ENCODE peak calls at places on chromosomes 7 and 10, in seven cellular contexts. S is colonic mucosa, N is ascending aorta, P is RWPE1, Y is left ventricle myocardium inferior, I is HFFc6, C is ovary. T is an unnamed sample.

GRCh38 chr7:33895025-33895804 is 10.1 kb upstream of the BMPER start:
- DNase-seq in S (peak), P (peak), C (peak), Y (peak), I (peak), N (peak), T (peak)

GRCh38 chr10:113122947-113123346 is 172.9 kb downstream of the TCF7L2 start:
- DNase-seq in N (no peak), Y (no peak), P (no peak), I (no peak), C (no peak), S (no peak), T (no peak)

GRCh38 chr10:128050937-128051336 is 75.3 kb downstream of the MKI67 start:
- DNase-seq in P (peak), Y (no peak), N (no peak), C (no peak), I (no peak), S (no peak), T (peak)

GRCh38 chr10:131242007-131242406 is 69.5 kb downstream of the TCERG1L start:
- DNase-seq in I (no peak), C (no peak), P (no peak), Y (no peak), N (no peak), S (no peak), T (no peak)

GRCh38 chr10:60896033-60896432 is 48.0 kb downstream of the RHOBTB1 start:
- DNase-seq in S (no peak), Y (no peak), I (no peak), N (no peak), P (no peak), C (no peak), T (no peak)

GRCh38 chr10:85609509-85609908 is 757.1 kb downstream of the GRID1 start:
- DNase-seq in N (no peak), C (no peak), I (no peak), P (no peak), Y (no peak), S (no peak), T (no peak)

GRCh38 chr7:1946025-1946424 is 275.9 kb downstream of the ELFN1 start:
- DNase-seq in Y (peak), I (no peak), P (no peak), S (no peak), N (no peak), C (no peak), T (no peak)

GRCh38 chr10:99661370-99661749 is 2.1 kb downstream of the ENTPD7 start:
- DNase-seq in P (peak), N (no peak), S (no peak), Y (no peak), I (peak), C (no peak), T (no peak)

GRCh38 chr10:84179059-84179710 is 5.6 kb downstream of the GPR15LG start:
- DNase-seq in N (no peak), S (no peak), C (no peak), I (peak), P (peak), Y (no peak), T (no peak)

GRCh38 chr7:158993591-158993990 is 137.2 kb downstream of the DYNC2I1 start:
- DNase-seq in P (no peak), S (no peak), Y (no peak), I (no peak), C (no peak), N (no peak), T (no peak)

GRCh38 chr7:44264221-44264956 is 61.0 kb downstream of the CAMK2B start:
- DNase-seq in Y (no peak), I (no peak), P (peak), S (no peak), C (no peak), N (no peak), T (no peak)

GRCh38 chr7:27652518-27652917 is 10.2 kb downstream of the HIBADH start:
- DNase-seq in I (no peak), Y (no peak), S (no peak), N (no peak), P (no peak), C (no peak), T (no peak)

GRCh38 chr7:32892521-32893224 is 1.1 kb upstream of the KBTBD2 start:
- DNase-seq in P (peak), S (peak), Y (peak), N (no peak), C (peak), I (peak), T (no peak)

GRCh38 chr7:2967238-2967637 is 76.4 kb downstream of the CARD11 start:
- DNase-seq in Y (no peak), N (no peak), C (no peak), P (no peak), S (no peak), I (no peak), T (no peak)

GRCh38 chr7:90613088-90613498 is 17.0 kb downstream of the CDK14 start:
- DNase-seq in S (no peak), N (no peak), C (no peak), I (no peak), Y (no peak), P (no peak), T (peak)

GRCh38 chr10:60910543-60910942 is 33.4 kb downstream of the RHOBTB1 start:
- DNase-seq in Y (no peak), N (no peak), P (no peak), I (no peak), C (peak), S (no peak), T (no peak)

GRCh38 chr10:61842755-61843497 is 58.6 kb upstream of the ARID5B start:
- DNase-seq in I (peak), S (no peak), P (peak), Y (no peak), C (no peak), N (no peak), T (no peak)

GRCh38 chr7:22858640-22859561 is 36.3 kb upstream of the TOMM7 start:
- DNase-seq in N (no peak), C (no peak), I (peak), S (no peak), Y (no peak), P (peak), T (no peak)

GRCh38 chr10:23158370-23158769 is 33.7 kb upstream of the PTF1A start:
- DNase-seq in I (peak), N (no peak), P (peak), C (peak), S (peak), Y (no peak), T (no peak)

GRCh38 chr7:35366167-35367155 is 112.6 kb upstream of the TBX20 start:
- DNase-seq in S (no peak), I (no peak), C (no peak), P (no peak), N (no peak), Y (no peak), T (no peak)

GRCh38 chr7:30970074-30970473 is 6.3 kb downstream of the GHRHR start:
- DNase-seq in P (no peak), I (no peak), Y (no peak), N (no peak), C (no peak), S (no peak), T (no peak)

GRCh38 chr10:110074298-110074697 is 66.5 kb downstream of the ADD3 start:
- DNase-seq in P (no peak), I (no peak), Y (no peak), N (no peak), C (no peak), S (no peak), T (peak)

GRCh38 chr10:59807629-59808620 is 54.7 kb upstream of the MRLN start:
- DNase-seq in C (no peak), S (no peak), P (no peak), N (peak), Y (peak), I (no peak), T (no peak)

GRCh38 chr10:6542999-6543430 is 37.1 kb downstream of the PRKCQ start:
- DNase-seq in N (no peak), Y (no peak), S (no peak), I (no peak), C (no peak), P (no peak), T (no peak)

GRCh38 chr10:126597206-126597605 is 73.3 kb downstream of the C10orf90 start:
- DNase-seq in I (no peak), P (no peak), S (no peak), C (no peak), Y (no peak), N (no peak), T (no peak)

GRCh38 chr7:48139461-48139860 is 31.8 kb upstream of the ABCA13 start:
- DNase-seq in P (no peak), N (no peak), S (no peak), I (no peak), C (no peak), Y (no peak), T (no peak)
- TF ChIP-seq CTCF in P (no peak), N (no peak), S (peak), I (peak), C (no peak), Y (no peak), T (no peak)

GRCh38 chr10:63724922-63725321 is 203.7 kb downstream of the REEP3 start:
- DNase-seq in N (no peak), C (no peak), Y (no peak), I (no peak), P (no peak), S (no peak), T (no peak)
- TF ChIP-seq CTCF in N (no peak), C (no peak), Y (no peak), I (peak), P (no peak), S (no peak), T (peak)

DNA sequence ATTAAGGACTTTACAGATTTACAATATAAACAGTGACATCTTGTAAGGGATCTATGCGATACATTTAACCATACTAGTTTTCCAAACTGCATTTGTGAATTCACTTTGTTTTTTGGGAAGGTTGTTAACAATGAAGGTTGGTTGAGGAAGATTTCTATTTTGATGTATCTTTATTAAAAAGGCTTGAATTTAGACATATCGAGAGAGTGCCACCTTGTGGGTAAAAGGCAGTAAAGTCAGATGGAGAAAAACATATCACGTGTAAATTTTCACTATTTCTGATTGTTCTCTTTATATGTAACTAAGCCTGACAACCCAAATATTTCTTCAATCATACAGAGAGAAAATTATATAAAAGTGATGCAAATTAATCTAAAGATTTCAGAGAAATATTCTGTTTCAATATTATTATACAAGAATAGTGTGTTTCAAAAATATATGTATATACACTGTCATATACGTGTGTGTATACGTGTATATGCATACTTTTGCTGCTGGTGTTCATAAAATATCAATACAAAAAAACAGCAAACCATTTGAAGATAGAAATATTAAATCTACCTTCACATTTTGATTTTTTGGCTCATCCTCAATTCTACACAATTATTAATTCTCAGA is 988.6 kb downstream of the SORCS1 start:
- DNase-seq in I (no peak), C (no peak), Y (no peak), N (no peak), S (no peak), P (peak), T (no peak)
- TF ChIP-seq CTCF in I (peak), C (no peak), Y (peak), N (no peak), S (no peak), P (peak), T (no peak)

DNA sequence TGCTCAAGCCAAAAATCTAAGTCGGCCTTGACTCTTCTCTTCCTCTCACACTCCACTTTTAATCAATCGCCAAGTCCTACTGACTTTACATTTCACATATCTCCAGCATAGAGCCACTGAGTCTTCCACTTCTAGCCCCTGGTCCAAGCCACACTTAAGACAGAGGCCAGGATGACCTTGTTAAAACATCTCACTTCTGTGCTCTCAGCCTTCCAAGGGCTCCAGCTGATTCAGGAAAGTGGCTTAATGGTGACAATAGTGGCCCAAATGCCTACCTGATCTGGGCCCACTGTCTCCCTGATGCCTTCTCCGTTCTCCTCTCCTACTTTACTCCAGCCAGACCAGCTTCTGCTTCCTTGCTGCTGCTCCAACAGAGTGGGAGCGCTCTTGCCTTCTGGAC is 4.4 kb downstream of the TBATA start:
- DNase-seq in C (no peak), N (no peak), S (no peak), I (no peak), P (no peak), Y (no peak), T (no peak)
- TF ChIP-seq CTCF in C (no peak), N (no peak), S (no peak), I (no peak), P (no peak), Y (no peak), T (no peak)

GRCh38 chr7:121605297-121605640 is 209.2 kb upstream of the FAM3C start:
- DNase-seq in N (no peak), Y (no peak), C (no peak), P (peak), S (no peak), I (peak), T (no peak)
- TF ChIP-seq CTCF in N (no peak), Y (peak), C (no peak), P (peak), S (no peak), I (peak), T (no peak)

GRCh38 chr7:115475774-115476407 is 554.0 kb downstream of the MDFIC start:
- DNase-seq in N (no peak), S (peak), P (no peak), I (no peak), C (no peak), Y (no peak), T (no peak)
- TF ChIP-seq CTCF in N (no peak), S (no peak), P (no peak), I (no peak), C (no peak), Y (peak), T (no peak)

GRCh38 chr10:100812978-100813377 is 67.6 kb downstream of the PAX2 start:
- DNase-seq in C (no peak), Y (no peak), S (no peak), P (no peak), N (no peak), I (no peak), T (no peak)
- TF ChIP-seq CTCF in C (no peak), Y (no peak), S (no peak), P (no peak), N (no peak), I (peak), T (no peak)

GRCh38 chr10:92142512-92142911 is 148.4 kb downstream of the CPEB3 start:
- DNase-seq in N (no peak), I (no peak), S (no peak), C (no peak), P (no peak), Y (no peak), T (no peak)
- TF ChIP-seq CTCF in N (no peak), I (peak), S (no peak), C (no peak), P (no peak), Y (no peak), T (peak)

DNA sequence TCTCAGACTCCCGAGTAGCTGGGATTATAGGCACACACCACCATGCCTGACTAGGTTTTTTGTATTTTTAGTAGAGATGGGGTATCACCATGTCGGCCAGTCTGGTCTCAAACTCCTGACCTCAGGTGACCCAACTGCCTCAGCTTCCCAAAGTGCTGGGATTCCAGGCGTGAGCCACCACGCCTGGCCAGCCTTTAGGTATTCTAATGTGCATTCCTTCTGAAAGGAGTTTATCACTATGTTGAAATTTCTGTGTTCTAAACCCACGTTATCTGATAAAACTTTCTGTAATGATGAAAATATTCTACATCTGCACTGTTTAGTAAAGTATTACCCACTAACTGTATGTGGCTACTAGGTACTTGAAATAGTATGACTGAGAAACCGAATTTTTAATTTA is 110.6 kb upstream of the IMMP2L start:
- DNase-seq in S (no peak), I (no peak), Y (no peak), C (no peak), P (no peak), N (no peak), T (no peak)
- TF ChIP-seq CTCF in S (no peak), I (no peak), Y (no peak), C (no peak), P (no peak), N (no peak), T (no peak)